ENCODE peak calls at places on chromosomes 2 and 18, in four cellular contexts. Y is esophagus muscularis mucosa, O is EL, U is aorta. P is an unnamed sample.

GRCh38 chr2:136141510-136142154 is 23.7 kb upstream of the CXCR4 start:
- DNase-seq in Y (no peak), O (no peak), U (no peak), P (no peak)

GRCh38 chr2:147051248-147051647 is 793.6 kb upstream of the ACVR2A start:
- DNase-seq in Y (no peak), O (no peak), U (no peak), P (no peak)

GRCh38 chr2:63503818-63504217 is 84.5 kb downstream of the WDPCP start:
- DNase-seq in Y (no peak), O (no peak), U (no peak), P (no peak)

GRCh38 chr2:233093721-233094120 is 33.6 kb downstream of the INPP5D start:
- DNase-seq in Y (no peak), O (no peak), U (no peak), P (no peak)

GRCh38 chr18:23069481-23069880 is 65.8 kb upstream of the CABLES1 start:
- DNase-seq in Y (no peak), O (no peak), U (no peak), P (no peak)

GRCh38 chr2:219881851-219882250 is 254.4 kb downstream of the SLC4A3 start:
- DNase-seq in Y (no peak), O (no peak), U (no peak), P (no peak)

GRCh38 chr2:45707661-45708060 is 56.2 kb downstream of the PRKCE start:
- DNase-seq in Y (no peak), O (no peak), U (no peak), P (no peak)

GRCh38 chr2:20356042-20356441 is 5.4 kb upstream of the PUM2 start:
- DNase-seq in Y (no peak), O (peak), U (no peak), P (no peak)

GRCh38 chr2:209771474-209772292 is at the start of gene UNC80:
- DNase-seq in Y (no peak), O (peak), U (peak), P (no peak)

GRCh38 chr2:71690876-71691275 is 237.5 kb downstream of the DYSF start:
- DNase-seq in Y (no peak), O (no peak), U (no peak), P (no peak)

GRCh38 chr2:10448646-10449480 is 736 bp upstream of the ODC1 start:
- DNase-seq in Y (peak), O (peak), U (peak), P (no peak)

GRCh38 chr2:46252891-46253659 is 44.1 kb upstream of the EPAS1 start:
- DNase-seq in Y (no peak), O (no peak), U (peak), P (no peak)

GRCh38 chr2:165835363-165835762 is 41.3 kb upstream of the GALNT3 start:
- DNase-seq in Y (no peak), O (no peak), U (no peak), P (peak)

GRCh38 chr2:164937864-164938401 is 17.4 kb downstream of the SLC38A11 start:
- DNase-seq in Y (no peak), O (no peak), U (no peak), P (peak)

GRCh38 chr2:179695486-179695885 is 165.9 kb downstream of the ZNF385B start:
- DNase-seq in Y (no peak), O (no peak), U (no peak), P (no peak)

GRCh38 chr18:57436193-57436964 is 1.2 kb downstream of the ONECUT2 start:
- DNase-seq in Y (no peak), O (no peak), U (no peak), P (no peak)

GRCh38 chr2:429142-429541 is 141.3 kb upstream of the ALKAL2 start:
- DNase-seq in Y (peak), O (no peak), U (no peak), P (no peak)

GRCh38 chr2:128445533-128445900 is 126.8 kb upstream of the HS6ST1 start:
- DNase-seq in Y (peak), O (no peak), U (no peak), P (no peak)

GRCh38 chr18:54444309-54444914 is 86.7 kb downstream of the C18orf54 start:
- DNase-seq in Y (no peak), O (peak), U (no peak), P (peak)

GRCh38 chr2:28394331-28394877 is 1.7 kb downstream of the FOSL2 start:
- DNase-seq in Y (no peak), O (peak), U (peak), P (peak)

GRCh38 chr2:55239656-55240222 is 7.3 kb downstream of the RPS27A start:
- DNase-seq in Y (no peak), O (no peak), U (no peak), P (no peak)

GRCh38 chr2:11680181-11680900 is 10.3 kb upstream of the NTSR2 start:
- DNase-seq in Y (no peak), O (no peak), U (no peak), P (no peak)

GRCh38 chr2:98818164-98818563 is 87.2 kb upstream of the MGAT4A start:
- DNase-seq in Y (peak), O (no peak), U (no peak), P (no peak)

GRCh38 chr2:210503622-210504300 is 27.2 kb upstream of the LANCL1 start:
- DNase-seq in Y (no peak), O (peak), U (no peak), P (no peak)

GRCh38 chr18:65942103-65942502 is 191.3 kb downstream of the CDH7 start:
- DNase-seq in Y (no peak), O (no peak), U (no peak), P (no peak)

GRCh38 chr2:109692013-109692738 is 78.0 kb downstream of the SOWAHC start:
- DNase-seq in Y (no peak), O (no peak), U (no peak), P (peak)

GRCh38 chr2:207083361-207084080 is 82.2 kb downstream of the KLF7 start:
- DNase-seq in Y (no peak), O (no peak), U (no peak), P (no peak)

GRCh38 chr2:7023542-7023941 is 106.3 kb downstream of the RNF144A start:
- DNase-seq in Y (no peak), O (no peak), U (no peak), P (no peak)

GRCh38 chr2:239236808-239237205 is 164.0 kb downstream of the HDAC4 start:
- DNase-seq in Y (no peak), O (no peak), U (no peak), P (no peak)

GRCh38 chr2:230640540-230641011 is 72.1 kb upstream of the CAB39 start:
- DNase-seq in Y (no peak), O (peak), U (no peak), P (no peak)

GRCh38 chr2:151040036-151040435 is 221.6 kb downstream of the RBM43 start:
- DNase-seq in Y (no peak), O (no peak), U (no peak), P (no peak)

P was measured in mucosa of descending colon.